ENCODE peak calls at places on chromosomes 11 and 22, in six cellular contexts. One of them, this sample, is unnamed.

GRCh38 chr22:24156146-24156914 is 25.0 kb upstream of the SUSD2 start:
- DNase-seq in hippocampal formation: no peak
- DNase-seq in amniotic stem cell: peak
- DNase-seq in CD4-positive, alpha-beta T cell: peak
- DNase-seq in colonic mucosa: peak
- DNase-seq in frontal cortex: peak
- DNase-seq in this sample: no peak

GRCh38 chr11:68806931-68807844 is 34.5 kb downstream of the CPT1A start:
- DNase-seq in amniotic stem cell: no peak
- DNase-seq in colonic mucosa: no peak
- DNase-seq in frontal cortex: no peak
- DNase-seq in hippocampal formation: no peak
- DNase-seq in CD4-positive, alpha-beta T cell: no peak
- DNase-seq in this sample: no peak

GRCh38 chr11:23311986-23312940 is 452.0 kb upstream of the CCDC179 start:
- DNase-seq in colonic mucosa: no peak
- DNase-seq in hippocampal formation: no peak
- DNase-seq in frontal cortex: no peak
- DNase-seq in CD4-positive, alpha-beta T cell: no peak
- DNase-seq in amniotic stem cell: no peak
- DNase-seq in this sample: no peak

GRCh38 chr11:18745251-18745650 is 19.3 kb upstream of the IGSF22 start:
- DNase-seq in amniotic stem cell: no peak
- DNase-seq in colonic mucosa: no peak
- DNase-seq in hippocampal formation: no peak
- DNase-seq in frontal cortex: no peak
- DNase-seq in CD4-positive, alpha-beta T cell: no peak
- DNase-seq in this sample: no peak

GRCh38 chr11:898160-898517 is 12.5 kb downstream of the CHID1 start:
- DNase-seq in frontal cortex: no peak
- DNase-seq in amniotic stem cell: no peak
- DNase-seq in hippocampal formation: no peak
- DNase-seq in colonic mucosa: no peak
- DNase-seq in CD4-positive, alpha-beta T cell: no peak
- DNase-seq in this sample: no peak

GRCh38 chr11:126526471-126526870 is 171.0 kb downstream of the ST3GAL4 start:
- DNase-seq in colonic mucosa: no peak
- DNase-seq in amniotic stem cell: no peak
- DNase-seq in frontal cortex: no peak
- DNase-seq in hippocampal formation: no peak
- DNase-seq in CD4-positive, alpha-beta T cell: no peak
- DNase-seq in this sample: no peak

GRCh38 chr11:2799881-2800654 is 85.5 kb downstream of the CDKN1C start:
- DNase-seq in hippocampal formation: no peak
- DNase-seq in colonic mucosa: peak
- DNase-seq in amniotic stem cell: no peak
- DNase-seq in CD4-positive, alpha-beta T cell: no peak
- DNase-seq in frontal cortex: no peak
- DNase-seq in this sample: no peak

GRCh38 chr11:67248653-67249052 is 17.6 kb upstream of the GRK2 start:
- DNase-seq in amniotic stem cell: no peak
- DNase-seq in colonic mucosa: no peak
- DNase-seq in CD4-positive, alpha-beta T cell: no peak
- DNase-seq in frontal cortex: no peak
- DNase-seq in hippocampal formation: no peak
- DNase-seq in this sample: no peak

GRCh38 chr11:111909378-111909777 is 2.2 kb downstream of the CRYAB start:
- DNase-seq in hippocampal formation: no peak
- DNase-seq in amniotic stem cell: no peak
- DNase-seq in CD4-positive, alpha-beta T cell: no peak
- DNase-seq in colonic mucosa: no peak
- DNase-seq in frontal cortex: no peak
- DNase-seq in this sample: no peak

GRCh38 chr22:48336339-48337060 is 1491.2 kb downstream of the BRD1 start:
- DNase-seq in hippocampal formation: no peak
- DNase-seq in CD4-positive, alpha-beta T cell: no peak
- DNase-seq in frontal cortex: no peak
- DNase-seq in amniotic stem cell: no peak
- DNase-seq in colonic mucosa: no peak
- DNase-seq in this sample: no peak

GRCh38 chr22:29584975-29585374 is 4.1 kb upstream of the NIPSNAP1 start:
- DNase-seq in CD4-positive, alpha-beta T cell: no peak
- DNase-seq in colonic mucosa: no peak
- DNase-seq in hippocampal formation: no peak
- DNase-seq in frontal cortex: no peak
- DNase-seq in amniotic stem cell: no peak
- DNase-seq in this sample: no peak

GRCh38 chr22:37316875-37317371 is 34.6 kb downstream of the CYTH4 start:
- DNase-seq in amniotic stem cell: peak
- DNase-seq in frontal cortex: peak
- DNase-seq in CD4-positive, alpha-beta T cell: peak
- DNase-seq in hippocampal formation: peak
- DNase-seq in colonic mucosa: peak
- DNase-seq in this sample: no peak

GRCh38 chr11:68007498-68008380 is 2.4 kb upstream of the ALDH3B1 start:
- DNase-seq in frontal cortex: no peak
- DNase-seq in colonic mucosa: no peak
- DNase-seq in amniotic stem cell: no peak
- DNase-seq in CD4-positive, alpha-beta T cell: no peak
- DNase-seq in hippocampal formation: no peak
- DNase-seq in this sample: no peak

GRCh38 chr11:132158091-132158490 is 787.7 kb downstream of the NTM start:
- DNase-seq in colonic mucosa: no peak
- DNase-seq in CD4-positive, alpha-beta T cell: no peak
- DNase-seq in amniotic stem cell: no peak
- DNase-seq in frontal cortex: no peak
- DNase-seq in hippocampal formation: no peak
- DNase-seq in this sample: no peak

GRCh38 chr11:101775033-101775432 is 139.8 kb upstream of the CEP126 start:
- DNase-seq in hippocampal formation: no peak
- DNase-seq in frontal cortex: no peak
- DNase-seq in CD4-positive, alpha-beta T cell: no peak
- DNase-seq in amniotic stem cell: no peak
- DNase-seq in colonic mucosa: no peak
- DNase-seq in this sample: no peak

GRCh38 chr22:49609207-49609876 is 218.3 kb downstream of the BRD1 start:
- DNase-seq in amniotic stem cell: no peak
- DNase-seq in CD4-positive, alpha-beta T cell: no peak
- DNase-seq in colonic mucosa: no peak
- DNase-seq in frontal cortex: no peak
- DNase-seq in hippocampal formation: no peak
- DNase-seq in this sample: no peak

GRCh38 chr11:78660451-78660850 is 85.8 kb upstream of the NARS2 start:
- DNase-seq in hippocampal formation: no peak
- DNase-seq in amniotic stem cell: no peak
- DNase-seq in frontal cortex: no peak
- DNase-seq in colonic mucosa: no peak
- DNase-seq in CD4-positive, alpha-beta T cell: no peak
- DNase-seq in this sample: no peak

GRCh38 chr11:555500-556174 is 4.9 kb downstream of the LMNTD2 start:
- DNase-seq in hippocampal formation: no peak
- DNase-seq in amniotic stem cell: no peak
- DNase-seq in frontal cortex: no peak
- DNase-seq in CD4-positive, alpha-beta T cell: no peak
- DNase-seq in colonic mucosa: no peak
- DNase-seq in this sample: no peak

GRCh38 chr22:38941488-38941987 is 15.9 kb upstream of the APOBEC3A start:
- DNase-seq in CD4-positive, alpha-beta T cell: no peak
- DNase-seq in frontal cortex: no peak
- DNase-seq in colonic mucosa: no peak
- DNase-seq in amniotic stem cell: no peak
- DNase-seq in hippocampal formation: no peak
- DNase-seq in this sample: no peak

GRCh38 chr11:2998073-2998850 is 6.1 kb upstream of the NAP1L4 start:
- DNase-seq in hippocampal formation: no peak
- DNase-seq in CD4-positive, alpha-beta T cell: no peak
- DNase-seq in colonic mucosa: peak
- DNase-seq in amniotic stem cell: no peak
- DNase-seq in frontal cortex: no peak
- DNase-seq in this sample: no peak

GRCh38 chr11:76656087-76656531 is 14.4 kb downstream of the LRRC32 start:
- DNase-seq in CD4-positive, alpha-beta T cell: no peak
- DNase-seq in hippocampal formation: no peak
- DNase-seq in amniotic stem cell: no peak
- DNase-seq in colonic mucosa: peak
- DNase-seq in frontal cortex: no peak
- DNase-seq in this sample: no peak

GRCh38 chr11:129732926-129733325 is 82.7 kb upstream of the TMEM45B start:
- DNase-seq in CD4-positive, alpha-beta T cell: no peak
- DNase-seq in frontal cortex: no peak
- DNase-seq in amniotic stem cell: no peak
- DNase-seq in hippocampal formation: no peak
- DNase-seq in colonic mucosa: no peak
- DNase-seq in this sample: no peak

GRCh38 chr22:39176673-39177455 is 24.4 kb upstream of the CBX7 start:
- DNase-seq in frontal cortex: no peak
- DNase-seq in CD4-positive, alpha-beta T cell: no peak
- DNase-seq in colonic mucosa: no peak
- DNase-seq in hippocampal formation: no peak
- DNase-seq in amniotic stem cell: no peak
- DNase-seq in this sample: no peak

GRCh38 chr11:78833237-78833636 is 258.6 kb upstream of the NARS2 start:
- DNase-seq in amniotic stem cell: no peak
- DNase-seq in hippocampal formation: no peak
- DNase-seq in colonic mucosa: no peak
- DNase-seq in frontal cortex: no peak
- DNase-seq in CD4-positive, alpha-beta T cell: no peak
- DNase-seq in this sample: no peak

GRCh38 chr22:21940521-21940920 is 12.1 kb downstream of the PPM1F start:
- DNase-seq in hippocampal formation: no peak
- DNase-seq in frontal cortex: no peak
- DNase-seq in colonic mucosa: no peak
- DNase-seq in CD4-positive, alpha-beta T cell: no peak
- DNase-seq in amniotic stem cell: no peak
- DNase-seq in this sample: no peak

GRCh38 chr11:114102993-114103896 is 43.7 kb downstream of the ZBTB16 start:
- DNase-seq in CD4-positive, alpha-beta T cell: no peak
- DNase-seq in amniotic stem cell: no peak
- DNase-seq in hippocampal formation: no peak
- DNase-seq in colonic mucosa: no peak
- DNase-seq in frontal cortex: no peak
- DNase-seq in this sample: no peak